ENCODE peak calls at places on chromosomes 5 and 9, in seven cellular contexts. X is posterior vena cava; D is activated naive CD8-positive, alpha-beta T cell treated with anti-CD3 and anti-CD28 coated beads, Interleukin-2, amount 10 ng/mL, durations not matched to agents 7 days and 5 days; M is stimulated activated naive CD8-positive, alpha-beta T cell treated with anti-CD3 and anti-CD28 coated beads, Interleukin-15, amount 100 ng/mL, for 72 hours; G is fibroblast of gingiva; L is head of caudate nucleus; N is AG09309. Y is an unnamed sample.

GRCh38 chr9:106677374-106677773 is 185.6 kb upstream of the ZNF462 start:
- DNase-seq in X (no peak), D (no peak), M (no peak), G (no peak), L (no peak), N (no peak), Y (no peak)

GRCh38 chr5:148796931-148797330 is 29.5 kb upstream of the ADRB2 start:
- DNase-seq in X (no peak), D (no peak), M (no peak), G (no peak), L (no peak), N (no peak), Y (no peak)

GRCh38 chr5:65926893-65927292 is 518 bp downstream of the ERBIN start:
- DNase-seq in X (no peak), D (no peak), M (peak; percentile 9), G (no peak), L (no peak), N (no peak), Y (no peak)

GRCh38 chr5:463952-464351 is 21.0 kb downstream of the EXOC3 start:
- DNase-seq in X (peak; percentile 62), D (peak; percentile 58), M (peak; percentile 54), G (no peak), L (peak; percentile 67), N (no peak), Y (peak; percentile 19)

GRCh38 chr9:133113928-133114351 is 7.1 kb downstream of the RALGDS start:
- DNase-seq in X (peak; percentile 81), D (no peak), M (no peak), G (no peak), L (peak; percentile 52), N (no peak), Y (peak; percentile 48)

GRCh38 chr9:8261737-8262136 is 462.2 kb upstream of the DMAC1 start:
- DNase-seq in X (no peak), D (no peak), M (no peak), G (no peak), L (no peak), N (no peak), Y (no peak)

GRCh38 chr9:88706193-88707112 is 171.5 kb downstream of the NXNL2 start:
- DNase-seq in X (no peak), D (no peak), M (no peak), G (no peak), L (no peak), N (no peak), Y (no peak)

GRCh38 chr9:61673664-61674381 is 484.0 kb downstream of the SPATA31A7 start:
- DNase-seq in X (peak; percentile 70), D (no peak), M (no peak), G (no peak), L (no peak), N (no peak), Y (peak; percentile 33)

GRCh38 chr5:36156124-36156601 is 4.3 kb downstream of the SKP2 start:
- DNase-seq in X (no peak), D (no peak), M (no peak), G (no peak), L (no peak), N (no peak), Y (peak; percentile 82)

GRCh38 chr5:171692106-171692505 is 93.5 kb upstream of the SMIM23 start:
- DNase-seq in X (no peak), D (no peak), M (no peak), G (no peak), L (no peak), N (no peak), Y (no peak)

GRCh38 chr9:14806941-14807340 is 84.4 kb upstream of the CER1 start:
- DNase-seq in X (no peak), D (no peak), M (no peak), G (peak; percentile 5), L (no peak), N (no peak), Y (no peak)

GRCh38 chr5:171310816-171311697 is 2.0 kb downstream of the TLX3 start:
- DNase-seq in X (no peak), D (peak; percentile 49), M (no peak), G (peak; percentile 17), L (no peak), N (no peak), Y (peak; percentile 67)

GRCh38 chr9:120916573-120916972 is 10.0 kb downstream of the TRAF1 start:
- DNase-seq in X (peak; percentile 89), D (no peak), M (no peak), G (peak; percentile 96), L (peak; percentile 59), N (no peak), Y (no peak)

GRCh38 chr9:113638504-113638903 is 175.0 kb downstream of the RGS3 start:
- DNase-seq in X (no peak), D (no peak), M (no peak), G (no peak), L (no peak), N (no peak), Y (no peak)

GRCh38 chr5:96226941-96227552 is 206.0 kb downstream of the PCSK1 start:
- DNase-seq in X (no peak), D (no peak), M (no peak), G (peak; percentile 97), L (peak; percentile 19), N (peak; percentile 94), Y (no peak)

GRCh38 chr5:139495644-139496435 is 13.3 kb upstream of the STING1 start:
- DNase-seq in X (no peak), D (no peak), M (no peak), G (peak; percentile 38), L (no peak), N (peak; percentile 40), Y (no peak)

GRCh38 chr9:111728143-111728542 is 66.6 kb downstream of the SHOC1 start:
- DNase-seq in X (no peak), D (no peak), M (no peak), G (no peak), L (no peak), N (no peak), Y (no peak)

GRCh38 chr9:79686381-79687130 is 114.8 kb downstream of the TLE4 start:
- DNase-seq in X (no peak), D (no peak), M (no peak), G (peak; percentile 97), L (no peak), N (peak; percentile 88), Y (no peak)

GRCh38 chr9:76400534-76401096 is 6.4 kb upstream of the RFK start:
- DNase-seq in X (no peak), D (no peak), M (no peak), G (no peak), L (no peak), N (no peak), Y (no peak)

GRCh38 chr5:181041043-181041442 is 977 bp downstream of the BTNL9 start:
- DNase-seq in X (no peak), D (no peak), M (no peak), G (no peak), L (no peak), N (no peak), Y (no peak)

GRCh38 chr5:58922392-58923171 is 339.7 kb downstream of the RAB3C start:
- DNase-seq in X (peak; percentile 93), D (no peak), M (no peak), G (peak; percentile 63), L (peak; percentile 41), N (no peak), Y (no peak)

GRCh38 chr9:20200900-20201495 is 412.2 kb upstream of the SLC24A2 start:
- DNase-seq in X (no peak), D (no peak), M (no peak), G (no peak), L (no peak), N (no peak), Y (no peak)

GRCh38 chr9:137740311-137740710 is 121.5 kb downstream of the EHMT1 start:
- DNase-seq in X (no peak), D (no peak), M (no peak), G (no peak), L (no peak), N (no peak), Y (no peak)

GRCh38 chr5:167348980-167349379 is 942.5 kb upstream of the WWC1 start:
- DNase-seq in X (no peak), D (no peak), M (no peak), G (no peak), L (no peak), N (no peak), Y (no peak)

GRCh38 chr9:19085295-19085694 is 17.4 kb downstream of the HAUS6 start:
- DNase-seq in X (no peak), D (no peak), M (no peak), G (no peak), L (no peak), N (no peak), Y (no peak)

GRCh38 chr5:38533286-38534121 is 22.9 kb downstream of the LIFR start:
- DNase-seq in X (no peak), D (no peak), M (no peak), G (no peak), L (no peak), N (no peak), Y (no peak)

GRCh38 chr9:91391426-91392217 is 29.9 kb upstream of the AUH start:
- DNase-seq in X (no peak), D (no peak), M (no peak), G (peak; percentile 50), L (no peak), N (no peak), Y (no peak)

GRCh38 chr9:19967567-19968459 is 179.0 kb upstream of the SLC24A2 start:
- DNase-seq in X (no peak), D (no peak), M (no peak), G (no peak), L (no peak), N (no peak), Y (no peak)

GRCh38 chr9:134063876-134064450 is 3.9 kb downstream of the BRD3 start:
- DNase-seq in X (no peak), D (no peak), M (no peak), G (no peak), L (no peak), N (no peak), Y (no peak)

GRCh38 chr9:113533335-113534225 is 70.1 kb downstream of the RGS3 start:
- DNase-seq in X (no peak), D (peak; percentile 8), M (no peak), G (no peak), L (no peak), N (no peak), Y (no peak)

GRCh38 chr9:36110434-36110833 is 26.1 kb upstream of the GLIPR2 start:
- DNase-seq in X (no peak), D (no peak), M (no peak), G (no peak), L (no peak), N (no peak), Y (no peak)

GRCh38 chr5:151224372-151224771 is 480 bp upstream of the CCDC69 start:
- DNase-seq in X (peak; percentile 44), D (no peak), M (no peak), G (no peak), L (no peak), N (no peak), Y (no peak)

GRCh38 chr5:149448831-149449714 is 70.0 kb upstream of the IL17B start:
- DNase-seq in X (no peak), D (no peak), M (no peak), G (no peak), L (no peak), N (no peak), Y (no peak)